ENCODE peak calls at places on chromosomes 7 and 10, in six cellular contexts. E is activated CD8-positive, alpha-beta memory T cell treated with anti-CD3 and anti-CD28 coated beads for 1 hour; G is activated CD4-positive, alpha-beta T cell treated with anti-CD3 and anti-CD28 coated beads, Interleukin-2, amount 50 U/mL, for 1 hour; C is HFFc6; F is IMR-90; Z is SK-N-DZ. T is an unnamed sample.

GRCh38 chr7:523436-524336 is 4.0 kb upstream of the PDGFA start:
- DNase-seq in E (no peak), G (no peak), C (no peak), F (no peak), Z (no peak), T (no peak)

GRCh38 chr10:100656479-100656878 is 88.9 kb upstream of the PAX2 start:
- DNase-seq in E (no peak), G (no peak), C (no peak), F (no peak), Z (no peak), T (no peak)

GRCh38 chr10:50615654-50616053 is 8.1 kb downstream of the SGMS1 start:
- DNase-seq in E (no peak), G (no peak), C (no peak), F (no peak), Z (no peak), T (no peak)

GRCh38 chr10:18230794-18231193 is 90.6 kb downstream of the CACNB2 start:
- DNase-seq in E (no peak), G (no peak), C (peak), F (peak), Z (no peak), T (no peak)

GRCh38 chr7:148620749-148621372 is 30.3 kb downstream of the C7orf33 start:
- DNase-seq in E (no peak), G (no peak), C (no peak), F (no peak), Z (no peak), T (peak)

GRCh38 chr10:23525406-23525805 is 86.5 kb downstream of the OTUD1 start:
- DNase-seq in E (no peak), G (no peak), C (peak), F (peak), Z (no peak), T (no peak)

GRCh38 chr7:41130596-41131236 is 572.2 kb downstream of the INHBA start:
- DNase-seq in E (no peak), G (no peak), C (no peak), F (no peak), Z (peak), T (no peak)

GRCh38 chr10:29895436-29895835 is 163.9 kb downstream of the JCAD start:
- DNase-seq in E (no peak), G (no peak), C (peak), F (peak), Z (no peak), T (no peak)

GRCh38 chr10:97798958-97799565 is 27.3 kb upstream of the SFRP5 start:
- DNase-seq in E (no peak), G (no peak), C (no peak), F (no peak), Z (no peak), T (no peak)

GRCh38 chr10:129780158-129780557 is 183.9 kb downstream of the EBF3 start:
- DNase-seq in E (no peak), G (no peak), C (no peak), F (no peak), Z (no peak), T (no peak)

GRCh38 chr10:48466611-48467240 is 138.1 kb downstream of the ARHGAP22 start:
- DNase-seq in E (no peak), G (no peak), C (no peak), F (no peak), Z (no peak), T (no peak)

GRCh38 chr10:87590705-87591588 is 68.7 kb upstream of the PAPSS2 start:
- DNase-seq in E (no peak), G (no peak), C (no peak), F (peak), Z (no peak), T (no peak)

GRCh38 chr10:87927091-87927490 is 63.7 kb downstream of the PTEN start:
- DNase-seq in E (no peak), G (no peak), C (peak), F (no peak), Z (no peak), T (no peak)

GRCh38 chr10:65751218-65751617 is 1174.6 kb upstream of the LRRTM3 start:
- DNase-seq in E (no peak), G (no peak), C (no peak), F (no peak), Z (no peak), T (no peak)

T was measured in CD4-positive, CD25-positive, alpha-beta regulatory T cell.